ENCODE peak calls at places on chromosomes 3 and 15, in seven cellular contexts. One of them, this sample, is unnamed.

GRCh38 chr15:59543721-59544547 is 67.6 kb upstream of the GCNT3 start:
- DNase-seq in GM23338: no peak
- DNase-seq in fibroblast of lung: no peak
- DNase-seq in PC-3: no peak
- DNase-seq in CD8-positive, alpha-beta T cell: no peak
- DNase-seq in epithelial cell of esophagus: peak; percentile 18
- DNase-seq in thoracic aorta: no peak
- DNase-seq in this sample: no peak

GRCh38 chr3:102038477-102039142 is 189.3 kb downstream of the NFKBIZ start:
- DNase-seq in GM23338: no peak
- DNase-seq in fibroblast of lung: no peak
- DNase-seq in PC-3: no peak
- DNase-seq in CD8-positive, alpha-beta T cell: no peak
- DNase-seq in epithelial cell of esophagus: no peak
- DNase-seq in thoracic aorta: no peak
- DNase-seq in this sample: no peak

GRCh38 chr3:109234300-109234699 is 82.0 kb downstream of the DPPA2 start:
- DNase-seq in GM23338: peak; percentile 74
- DNase-seq in fibroblast of lung: no peak
- DNase-seq in PC-3: no peak
- DNase-seq in CD8-positive, alpha-beta T cell: no peak
- DNase-seq in epithelial cell of esophagus: no peak
- DNase-seq in thoracic aorta: no peak
- DNase-seq in this sample: no peak

GRCh38 chr15:90165659-90166489 is 35.3 kb upstream of the SEMA4B start:
- DNase-seq in GM23338: no peak
- DNase-seq in fibroblast of lung: peak; percentile 99
- DNase-seq in PC-3: peak; percentile 99
- DNase-seq in CD8-positive, alpha-beta T cell: no peak
- DNase-seq in epithelial cell of esophagus: peak; percentile 100
- DNase-seq in thoracic aorta: peak; percentile 71
- DNase-seq in this sample: peak; percentile 98

GRCh38 chr15:51869074-51869425 is 39.6 kb downstream of the TMOD3 start:
- DNase-seq in GM23338: no peak
- DNase-seq in fibroblast of lung: peak; percentile 88
- DNase-seq in PC-3: peak; percentile 88
- DNase-seq in CD8-positive, alpha-beta T cell: no peak
- DNase-seq in epithelial cell of esophagus: peak; percentile 83
- DNase-seq in thoracic aorta: no peak
- DNase-seq in this sample: peak; percentile 75

GRCh38 chr15:71830981-71831380 is 20.6 kb downstream of the NR2E3 start:
- DNase-seq in GM23338: no peak
- DNase-seq in fibroblast of lung: no peak
- DNase-seq in PC-3: no peak
- DNase-seq in CD8-positive, alpha-beta T cell: no peak
- DNase-seq in epithelial cell of esophagus: no peak
- DNase-seq in thoracic aorta: no peak
- DNase-seq in this sample: no peak

GRCh38 chr15:52255008-52255407 is 40.6 kb downstream of the MYO5C start:
- DNase-seq in GM23338: no peak
- DNase-seq in fibroblast of lung: peak; percentile 45
- DNase-seq in PC-3: peak; percentile 49
- DNase-seq in CD8-positive, alpha-beta T cell: no peak
- DNase-seq in epithelial cell of esophagus: peak; percentile 65
- DNase-seq in thoracic aorta: no peak
- DNase-seq in this sample: peak; percentile 39

GRCh38 chr3:124281453-124282316 is 289.8 kb upstream of the ROPN1 start:
- DNase-seq in GM23338: peak; percentile 69
- DNase-seq in fibroblast of lung: peak; percentile 49
- DNase-seq in PC-3: peak; percentile 74
- DNase-seq in CD8-positive, alpha-beta T cell: no peak
- DNase-seq in epithelial cell of esophagus: peak; percentile 61
- DNase-seq in thoracic aorta: no peak
- DNase-seq in this sample: peak; percentile 69

GRCh38 chr15:59377940-59378339 is 5.3 kb upstream of the MYO1E start:
- DNase-seq in GM23338: no peak
- DNase-seq in fibroblast of lung: no peak
- DNase-seq in PC-3: peak; percentile 19
- DNase-seq in CD8-positive, alpha-beta T cell: no peak
- DNase-seq in epithelial cell of esophagus: no peak
- DNase-seq in thoracic aorta: no peak
- DNase-seq in this sample: no peak

GRCh38 chr3:171115667-171116066 is 89.1 kb upstream of the SLC2A2 start:
- DNase-seq in GM23338: no peak
- DNase-seq in fibroblast of lung: no peak
- DNase-seq in PC-3: no peak
- DNase-seq in CD8-positive, alpha-beta T cell: no peak
- DNase-seq in epithelial cell of esophagus: no peak
- DNase-seq in thoracic aorta: no peak
- DNase-seq in this sample: no peak

GRCh38 chr15:88335074-88335473 is 78.5 kb upstream of the NTRK3 start:
- DNase-seq in GM23338: peak; percentile 34
- DNase-seq in fibroblast of lung: no peak
- DNase-seq in PC-3: no peak
- DNase-seq in CD8-positive, alpha-beta T cell: no peak
- DNase-seq in epithelial cell of esophagus: no peak
- DNase-seq in thoracic aorta: no peak
- DNase-seq in this sample: no peak

GRCh38 chr3:185280572-185281365 is 26.9 kb upstream of the EHHADH start:
- DNase-seq in GM23338: peak; percentile 76
- DNase-seq in fibroblast of lung: peak; percentile 60
- DNase-seq in PC-3: peak; percentile 82
- DNase-seq in CD8-positive, alpha-beta T cell: no peak
- DNase-seq in epithelial cell of esophagus: peak; percentile 74
- DNase-seq in thoracic aorta: no peak
- DNase-seq in this sample: peak; percentile 80

GRCh38 chr3:177126015-177126773 is 71.1 kb downstream of the TBL1XR1 start:
- DNase-seq in GM23338: no peak
- DNase-seq in fibroblast of lung: peak; percentile 98
- DNase-seq in PC-3: peak; percentile 67
- DNase-seq in CD8-positive, alpha-beta T cell: no peak
- DNase-seq in epithelial cell of esophagus: peak; percentile 90
- DNase-seq in thoracic aorta: no peak
- DNase-seq in this sample: peak; percentile 86

GRCh38 chr15:31330836-31331235 is 4.2 kb downstream of the KLF13 start:
- DNase-seq in GM23338: no peak
- DNase-seq in fibroblast of lung: no peak
- DNase-seq in PC-3: no peak
- DNase-seq in CD8-positive, alpha-beta T cell: no peak
- DNase-seq in epithelial cell of esophagus: no peak
- DNase-seq in thoracic aorta: no peak
- DNase-seq in this sample: no peak

GRCh38 chr3:189392969-189393368 is 221.2 kb downstream of the TPRG1 start:
- DNase-seq in GM23338: no peak
- DNase-seq in fibroblast of lung: peak; percentile 67
- DNase-seq in PC-3: peak; percentile 98
- DNase-seq in CD8-positive, alpha-beta T cell: no peak
- DNase-seq in epithelial cell of esophagus: peak; percentile 100
- DNase-seq in thoracic aorta: no peak
- DNase-seq in this sample: peak; percentile 3

DNA sequence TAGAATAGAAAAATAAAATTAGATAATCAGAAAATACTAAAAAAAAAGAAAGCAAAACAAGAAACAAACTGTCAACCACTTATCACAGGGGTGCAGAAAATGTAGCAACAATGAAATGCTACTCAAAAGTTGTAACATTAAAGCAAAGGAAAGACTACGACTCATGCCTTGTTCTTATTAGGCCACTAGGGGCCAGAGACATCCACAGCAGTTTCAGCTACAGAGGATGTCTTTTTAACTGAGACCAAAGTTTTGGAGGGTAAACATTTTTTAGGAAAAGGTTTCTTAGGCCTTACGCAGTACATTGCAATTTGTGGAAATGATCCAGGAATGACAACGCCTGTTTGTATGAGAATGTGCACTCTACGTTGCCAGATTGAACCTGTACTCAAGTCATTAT is 15.4 kb upstream of the CADM2 start:
- DNase-seq in GM23338: peak; percentile 56
- DNase-seq in fibroblast of lung: no peak
- DNase-seq in PC-3: peak; percentile 15
- DNase-seq in CD8-positive, alpha-beta T cell: no peak
- DNase-seq in epithelial cell of esophagus: no peak
- DNase-seq in thoracic aorta: no peak
- DNase-seq in this sample: no peak
- TF ChIP-seq CTCF in GM23338: peak; percentile 66
- TF ChIP-seq CTCF in fibroblast of lung: no peak
- TF ChIP-seq CTCF in PC-3: peak; percentile 55
- TF ChIP-seq CTCF in CD8-positive, alpha-beta T cell: no peak
- TF ChIP-seq CTCF in epithelial cell of esophagus: no peak
- TF ChIP-seq CTCF in thoracic aorta: no peak
- TF ChIP-seq CTCF in this sample: no peak

DNA sequence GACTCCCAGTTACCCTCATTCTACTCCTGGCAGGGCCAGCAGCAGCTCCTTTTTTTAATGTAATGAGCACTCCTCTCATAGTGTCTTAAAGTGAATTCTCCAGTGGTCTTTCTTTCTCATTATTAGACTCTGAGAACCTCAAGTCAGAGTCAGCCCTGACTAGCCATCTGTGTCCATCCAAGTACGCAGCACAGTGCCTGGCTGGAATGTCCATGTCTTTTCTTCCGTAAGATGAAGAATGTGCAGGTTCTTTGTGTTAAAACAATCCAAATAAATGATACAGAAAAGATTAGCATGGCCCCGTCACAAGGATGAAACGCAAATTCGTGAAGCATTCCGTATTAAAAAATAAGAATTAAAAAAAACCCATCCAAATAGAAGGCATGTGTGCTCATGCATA is 170.8 kb upstream of the TOPAZ1 start:
- DNase-seq in GM23338: no peak
- DNase-seq in fibroblast of lung: no peak
- DNase-seq in PC-3: no peak
- DNase-seq in CD8-positive, alpha-beta T cell: no peak
- DNase-seq in epithelial cell of esophagus: no peak
- DNase-seq in thoracic aorta: no peak
- DNase-seq in this sample: no peak
- H3K4me3 ChIP-seq in GM23338: no peak overlapping the region
- H3K4me3 ChIP-seq in fibroblast of lung: no peak overlapping the region
- H3K4me3 ChIP-seq in PC-3: no peak overlapping the region
- H3K4me3 ChIP-seq in CD8-positive, alpha-beta T cell: no peak overlapping the region
- H3K4me3 ChIP-seq in epithelial cell of esophagus: no peak overlapping the region
- H3K4me3 ChIP-seq in thoracic aorta: no peak overlapping the region
- H3K4me3 ChIP-seq in this sample: no peak overlapping the region

DNA sequence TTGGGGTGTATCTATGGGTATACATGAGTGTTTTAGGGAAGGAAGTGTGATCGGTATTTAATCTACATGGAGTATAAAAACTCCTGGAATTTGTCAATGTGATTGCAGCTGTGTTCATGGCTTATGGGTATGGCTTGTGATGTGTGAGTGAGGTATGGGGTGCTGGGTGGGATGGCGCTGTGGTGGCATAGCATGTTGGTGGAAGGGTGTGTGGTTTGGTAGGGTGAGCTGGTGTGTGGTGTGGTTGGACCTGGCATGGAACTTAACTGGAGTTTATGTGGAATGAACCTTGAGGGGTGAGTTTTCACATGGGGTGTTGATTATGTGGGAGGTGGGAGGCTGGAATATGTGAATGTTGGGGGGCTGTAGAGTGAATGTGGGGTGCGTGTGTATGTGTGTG is 492 bp upstream of the MOBP start:
- DNase-seq in GM23338: no peak
- DNase-seq in fibroblast of lung: no peak
- DNase-seq in PC-3: no peak
- DNase-seq in CD8-positive, alpha-beta T cell: no peak
- DNase-seq in epithelial cell of esophagus: no peak
- DNase-seq in thoracic aorta: no peak
- DNase-seq in this sample: no peak
- TF ChIP-seq CTCF in GM23338: no peak
- TF ChIP-seq CTCF in fibroblast of lung: no peak
- TF ChIP-seq CTCF in PC-3: no peak
- TF ChIP-seq CTCF in CD8-positive, alpha-beta T cell: no peak
- TF ChIP-seq CTCF in epithelial cell of esophagus: no peak
- TF ChIP-seq CTCF in thoracic aorta: no peak
- TF ChIP-seq CTCF in this sample: no peak

GRCh38 chr3:182730675-182731042 is 62.6 kb upstream of the ATP11B start:
- DNase-seq in GM23338: no peak
- DNase-seq in fibroblast of lung: no peak
- DNase-seq in PC-3: no peak
- DNase-seq in CD8-positive, alpha-beta T cell: no peak
- DNase-seq in epithelial cell of esophagus: no peak
- DNase-seq in thoracic aorta: no peak
- DNase-seq in this sample: no peak
- H3K4me3 ChIP-seq in GM23338: no peak overlapping the region
- H3K4me3 ChIP-seq in fibroblast of lung: no peak overlapping the region
- H3K4me3 ChIP-seq in PC-3: no peak overlapping the region
- H3K4me3 ChIP-seq in CD8-positive, alpha-beta T cell: no peak overlapping the region
- H3K4me3 ChIP-seq in epithelial cell of esophagus: no peak overlapping the region
- H3K4me3 ChIP-seq in thoracic aorta: no peak overlapping the region
- H3K4me3 ChIP-seq in this sample: no peak overlapping the region